ENCODE peak calls at places on chromosomes 5 and 9, in seven cellular contexts. O is adrenal gland, V is upper lobe of right lung, G is kidney, I is GM23338, F is fibroblast of lung, P is transverse colon. Z is an unnamed sample.

GRCh38 chr5:141437208-141437607 is 6.9 kb downstream of the PCDHGA12 start:
- DNase-seq in O (no peak), V (no peak), G (no peak), I (no peak), F (no peak), P (no peak), Z (no peak)

GRCh38 chr5:11322133-11322532 is 561.1 kb upstream of the DAP start:
- DNase-seq in O (no peak), V (no peak), G (no peak), I (no peak), F (no peak), P (no peak), Z (no peak)

GRCh38 chr5:112811023-112811422 is 50.1 kb upstream of the SRP19 start:
- DNase-seq in O (no peak), V (no peak), G (no peak), I (no peak), F (no peak), P (no peak), Z (no peak)

GRCh38 chr9:96782241-96782640 is 4.4 kb upstream of the ZNF510 start:
- DNase-seq in O (no peak), V (no peak), G (no peak), I (no peak), F (no peak), P (no peak), Z (no peak)

GRCh38 chr9:128555180-128555721 is 2.9 kb downstream of the SPTAN1 start:
- DNase-seq in O (peak; percentile 27), V (no peak), G (no peak), I (peak; percentile 89), F (peak; percentile 52), P (no peak), Z (no peak)

GRCh38 chr5:33441241-33441844 is 578 bp downstream of the TARS1 start:
- DNase-seq in O (peak; percentile 28), V (no peak), G (no peak), I (peak; percentile 74), F (peak; percentile 38), P (peak; percentile 24), Z (peak; percentile 19)

GRCh38 chr5:9156282-9156681 is 389.6 kb downstream of the SEMA5A start:
- DNase-seq in O (no peak), V (no peak), G (no peak), I (peak; percentile 66), F (peak; percentile 72), P (no peak), Z (peak; percentile 45)

GRCh38 chr5:59066367-59067163 is 483.7 kb downstream of the RAB3C start:
- DNase-seq in O (no peak), V (no peak), G (no peak), I (no peak), F (no peak), P (no peak), Z (no peak)

GRCh38 chr5:80959768-80960442 is at the start of gene RASGRF2:
- DNase-seq in O (peak; percentile 18), V (no peak), G (peak; percentile 75), I (peak; percentile 89), F (peak; percentile 54), P (peak; percentile 49), Z (no peak)

GRCh38 chr9:124743686-124744348 is 27.3 kb downstream of the NR6A1 start:
- DNase-seq in O (no peak), V (no peak), G (no peak), I (no peak), F (peak; percentile 28), P (no peak), Z (no peak)

GRCh38 chr5:166845044-166845443 is 1446.4 kb upstream of the WWC1 start:
- DNase-seq in O (no peak), V (no peak), G (no peak), I (peak; percentile 60), F (peak; percentile 24), P (no peak), Z (no peak)

GRCh38 chr9:112846528-112847488 is 43.9 kb downstream of the SLC46A2 start:
- DNase-seq in O (no peak), V (no peak), G (no peak), I (peak; percentile 60), F (peak; percentile 76), P (no peak), Z (no peak)

GRCh38 chr5:79107020-79107796 is 4.4 kb upstream of the BHMT start:
- DNase-seq in O (no peak), V (no peak), G (no peak), I (no peak), F (no peak), P (no peak), Z (no peak)

GRCh38 chr5:147432323-147432722 is 77.5 kb downstream of the DPYSL3 start:
- DNase-seq in O (no peak), V (no peak), G (no peak), I (no peak), F (no peak), P (no peak), Z (no peak)

GRCh38 chr5:17282283-17283120 is 65.1 kb downstream of the BASP1 start:
- DNase-seq in O (no peak), V (no peak), G (no peak), I (no peak), F (no peak), P (peak; percentile 33), Z (no peak)

DNA sequence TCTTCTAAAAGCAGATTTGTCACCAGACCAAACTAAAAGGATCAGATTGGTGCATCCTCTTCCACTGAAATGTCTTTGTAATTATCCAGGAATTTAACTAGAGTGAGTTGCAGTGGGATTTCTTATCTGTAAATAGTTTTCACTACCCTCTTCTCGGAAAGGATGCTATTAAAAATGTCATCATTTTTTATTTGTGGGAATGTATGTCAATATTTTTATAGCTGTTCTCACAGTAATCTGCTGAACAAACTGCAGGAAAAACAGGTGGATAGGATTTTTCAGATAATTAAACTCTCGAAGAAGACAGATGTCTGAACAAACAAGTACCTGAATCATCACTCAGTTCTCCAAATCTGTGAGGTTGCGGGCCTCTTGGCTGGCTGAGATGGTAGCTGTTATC is 62.7 kb downstream of the RAB14 start:
- DNase-seq in O (no peak), V (no peak), G (no peak), I (no peak), F (no peak), P (no peak), Z (no peak)
- H3K4me1 ChIP-seq in O (no peaks in the 10 kb centered on the region), V (no peaks in the 10 kb centered on the region), G (no peaks in the 10 kb centered on the region), I (peaks cover 18% of the 10 kb centered on the region), F (no peaks in the 10 kb centered on the region), P (no peaks in the 10 kb centered on the region), Z (no peaks in the 10 kb centered on the region)

GRCh38 chr5:6362846-6363245 is 15.5 kb downstream of the MED10 start:
- DNase-seq in O (no peak), V (no peak), G (no peak), I (no peak), F (no peak), P (no peak), Z (no peak)
- H3K4me1 ChIP-seq in O (no peaks in the 10 kb centered on the region), V (no peaks in the 10 kb centered on the region), G (no peaks in the 10 kb centered on the region), I (peaks cover 10% of the 10 kb centered on the region), F (no peaks in the 10 kb centered on the region), P (no peaks in the 10 kb centered on the region), Z (no peaks in the 10 kb centered on the region)

GRCh38 chr9:115170674-115171073 is 52.7 kb upstream of the TNC start:
- DNase-seq in O (no peak), V (no peak), G (no peak), I (no peak), F (peak; percentile 68), P (no peak), Z (no peak)

GRCh38 chr9:115169003-115169402 is 51.0 kb upstream of the TNC start:
- DNase-seq in O (no peak), V (no peak), G (no peak), I (no peak), F (no peak), P (no peak), Z (no peak)

GRCh38 chr9:115167175-115167574 is 49.2 kb upstream of the TNC start:
- DNase-seq in O (no peak), V (no peak), G (no peak), I (no peak), F (peak; percentile 26), P (no peak), Z (no peak)

DNA sequence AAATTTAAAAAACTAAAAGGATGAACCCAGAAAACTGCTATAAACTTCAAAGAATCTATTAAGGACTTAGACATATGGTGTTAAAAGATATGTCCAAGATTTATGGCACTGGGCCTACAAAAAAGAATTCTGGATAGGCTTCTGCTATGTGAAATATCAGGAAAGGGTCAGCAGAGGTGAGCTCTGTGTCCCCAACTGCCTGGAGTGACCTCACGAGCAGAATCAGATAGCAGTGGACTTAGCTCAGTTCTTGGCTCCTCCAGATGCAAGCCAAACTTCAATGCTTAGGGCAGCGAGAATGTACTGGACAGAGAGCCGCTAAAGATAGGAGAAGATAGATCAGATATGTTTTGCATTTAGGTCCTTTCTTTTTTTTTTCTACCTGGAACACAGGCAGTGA is 54.1 kb upstream of the TNC start:
- DNase-seq in O (no peak), V (no peak), G (no peak), I (no peak), F (no peak), P (no peak), Z (no peak)
- H3K4me1 ChIP-seq in O (no peaks in the 10 kb centered on the region), V (no peaks in the 10 kb centered on the region), G (no peaks in the 10 kb centered on the region), I (peaks cover 34% of the 10 kb centered on the region), F (peaks cover 8% of the 10 kb centered on the region), P (no peaks in the 10 kb centered on the region), Z (no peaks in the 10 kb centered on the region)

GRCh38 chr9:76592105-76593010 is 133.4 kb downstream of the GCNT1 start:
- DNase-seq in O (no peak), V (no peak), G (no peak), I (peak; percentile 39), F (no peak), P (no peak), Z (no peak)

GRCh38 chr9:76585487-76586459 is 126.8 kb downstream of the GCNT1 start:
- DNase-seq in O (no peak), V (no peak), G (no peak), I (no peak), F (no peak), P (no peak), Z (no peak)

GRCh38 chr9:76591256-76591950 is 132.4 kb downstream of the GCNT1 start:
- DNase-seq in O (no peak), V (no peak), G (no peak), I (no peak), F (peak; percentile 47), P (no peak), Z (no peak)

GRCh38 chr9:76586555-76587314 is 127.8 kb downstream of the GCNT1 start:
- DNase-seq in O (no peak), V (no peak), G (no peak), I (no peak), F (no peak), P (no peak), Z (no peak)

GRCh38 chr9:76588320-76588719 is 129.3 kb downstream of the GCNT1 start:
- DNase-seq in O (no peak), V (no peak), G (no peak), I (no peak), F (no peak), P (no peak), Z (no peak)
- H3K4me1 ChIP-seq in O (no peaks in the 10 kb centered on the region), V (no peaks in the 10 kb centered on the region), G (no peaks in the 10 kb centered on the region), I (peaks cover 18% of the 10 kb centered on the region), F (peaks cover 2% of the 10 kb centered on the region), P (peaks cover 30% of the 10 kb centered on the region), Z (no peaks in the 10 kb centered on the region)